ENCODE peak calls at places on chromosomes 3 and 15, in nine cellular contexts. One of them, this sample, is unnamed.

GRCh38 chr15:72156928-72157327 is 38.7 kb downstream of the SENP8 start:
- DNase-seq in body of pancreas: no peak
- DNase-seq in left ventricle myocardium inferior: no peak
- DNase-seq in colonic mucosa: no peak
- DNase-seq in CD4-positive, alpha-beta T cell: no peak
- DNase-seq in heart left ventricle: no peak
- DNase-seq in thoracic aorta: no peak
- DNase-seq in AG04450: no peak
- DNase-seq in sigmoid colon: no peak
- DNase-seq in this sample: no peak

GRCh38 chr15:68421798-68422402 is 10.1 kb downstream of the ITGA11 start:
- DNase-seq in left ventricle myocardium inferior: no peak
- DNase-seq in heart left ventricle: no peak
- DNase-seq in AG04450: no peak
- DNase-seq in sigmoid colon: no peak
- DNase-seq in body of pancreas: no peak
- DNase-seq in CD4-positive, alpha-beta T cell: no peak
- DNase-seq in thoracic aorta: no peak
- DNase-seq in colonic mucosa: no peak
- DNase-seq in this sample: no peak

GRCh38 chr3:23648965-23649328 is 156.8 kb upstream of the UBE2E1 start:
- DNase-seq in body of pancreas: peak; percentile 61
- DNase-seq in colonic mucosa: peak; percentile 70
- DNase-seq in left ventricle myocardium inferior: no peak
- DNase-seq in thoracic aorta: no peak
- DNase-seq in heart left ventricle: no peak
- DNase-seq in AG04450: no peak
- DNase-seq in CD4-positive, alpha-beta T cell: no peak
- DNase-seq in sigmoid colon: no peak
- DNase-seq in this sample: no peak

GRCh38 chr3:38229036-38229435 is 36.6 kb upstream of the SLC22A13 start:
- DNase-seq in colonic mucosa: no peak
- DNase-seq in body of pancreas: no peak
- DNase-seq in thoracic aorta: no peak
- DNase-seq in left ventricle myocardium inferior: no peak
- DNase-seq in heart left ventricle: no peak
- DNase-seq in sigmoid colon: no peak
- DNase-seq in CD4-positive, alpha-beta T cell: no peak
- DNase-seq in AG04450: no peak
- DNase-seq in this sample: no peak

GRCh38 chr3:71254658-71255057 is 328.9 kb downstream of the FOXP1 start:
- DNase-seq in left ventricle myocardium inferior: no peak
- DNase-seq in AG04450: no peak
- DNase-seq in sigmoid colon: no peak
- DNase-seq in heart left ventricle: no peak
- DNase-seq in CD4-positive, alpha-beta T cell: no peak
- DNase-seq in colonic mucosa: peak; percentile 54
- DNase-seq in thoracic aorta: no peak
- DNase-seq in body of pancreas: peak; percentile 31
- DNase-seq in this sample: no peak

GRCh38 chr3:172099495-172099808 is 60.1 kb downstream of the FNDC3B start:
- DNase-seq in left ventricle myocardium inferior: no peak
- DNase-seq in AG04450: no peak
- DNase-seq in heart left ventricle: no peak
- DNase-seq in CD4-positive, alpha-beta T cell: no peak
- DNase-seq in thoracic aorta: no peak
- DNase-seq in colonic mucosa: no peak
- DNase-seq in sigmoid colon: no peak
- DNase-seq in body of pancreas: no peak
- DNase-seq in this sample: no peak

GRCh38 chr3:84904819-84905555 is 53.8 kb upstream of the CADM2 start:
- DNase-seq in CD4-positive, alpha-beta T cell: no peak
- DNase-seq in heart left ventricle: no peak
- DNase-seq in AG04450: no peak
- DNase-seq in colonic mucosa: no peak
- DNase-seq in sigmoid colon: no peak
- DNase-seq in body of pancreas: no peak
- DNase-seq in left ventricle myocardium inferior: no peak
- DNase-seq in thoracic aorta: no peak
- DNase-seq in this sample: no peak

GRCh38 chr3:45677841-45678240 is 11.4 kb upstream of the SACM1L start:
- DNase-seq in thoracic aorta: no peak
- DNase-seq in colonic mucosa: no peak
- DNase-seq in AG04450: no peak
- DNase-seq in sigmoid colon: no peak
- DNase-seq in CD4-positive, alpha-beta T cell: no peak
- DNase-seq in left ventricle myocardium inferior: no peak
- DNase-seq in body of pancreas: no peak
- DNase-seq in heart left ventricle: no peak
- DNase-seq in this sample: no peak

GRCh38 chr3:120420360-120420759 is 30.4 kb downstream of the FSTL1 start:
- DNase-seq in body of pancreas: no peak
- DNase-seq in sigmoid colon: no peak
- DNase-seq in heart left ventricle: no peak
- DNase-seq in thoracic aorta: no peak
- DNase-seq in colonic mucosa: no peak
- DNase-seq in left ventricle myocardium inferior: no peak
- DNase-seq in AG04450: no peak
- DNase-seq in CD4-positive, alpha-beta T cell: no peak
- DNase-seq in this sample: no peak

GRCh38 chr3:40613306-40613705 is 88.5 kb downstream of the ZNF621 start:
- DNase-seq in left ventricle myocardium inferior: no peak
- DNase-seq in heart left ventricle: no peak
- DNase-seq in thoracic aorta: no peak
- DNase-seq in CD4-positive, alpha-beta T cell: no peak
- DNase-seq in body of pancreas: no peak
- DNase-seq in AG04450: no peak
- DNase-seq in colonic mucosa: no peak
- DNase-seq in sigmoid colon: no peak
- DNase-seq in this sample: no peak

GRCh38 chr15:101641894-101642293 is 10.3 kb downstream of the TM2D3 start:
- DNase-seq in thoracic aorta: no peak
- DNase-seq in colonic mucosa: no peak
- DNase-seq in heart left ventricle: no peak
- DNase-seq in body of pancreas: no peak
- DNase-seq in CD4-positive, alpha-beta T cell: no peak
- DNase-seq in left ventricle myocardium inferior: no peak
- DNase-seq in AG04450: no peak
- DNase-seq in sigmoid colon: no peak
- DNase-seq in this sample: peak; percentile 14

GRCh38 chr15:58505581-58505980 is 73.8 kb downstream of the LIPC start:
- DNase-seq in heart left ventricle: no peak
- DNase-seq in body of pancreas: no peak
- DNase-seq in thoracic aorta: no peak
- DNase-seq in CD4-positive, alpha-beta T cell: no peak
- DNase-seq in AG04450: no peak
- DNase-seq in left ventricle myocardium inferior: no peak
- DNase-seq in sigmoid colon: no peak
- DNase-seq in colonic mucosa: no peak
- DNase-seq in this sample: no peak

GRCh38 chr3:18124501-18124900 is 300.6 kb downstream of the SATB1 start:
- DNase-seq in left ventricle myocardium inferior: no peak
- DNase-seq in thoracic aorta: no peak
- DNase-seq in CD4-positive, alpha-beta T cell: no peak
- DNase-seq in heart left ventricle: no peak
- DNase-seq in body of pancreas: no peak
- DNase-seq in sigmoid colon: no peak
- DNase-seq in AG04450: peak; percentile 4
- DNase-seq in colonic mucosa: no peak
- DNase-seq in this sample: no peak

GRCh38 chr3:69204315-69204957 is 82.0 kb upstream of the LMOD3 start:
- DNase-seq in sigmoid colon: no peak
- DNase-seq in AG04450: no peak
- DNase-seq in left ventricle myocardium inferior: no peak
- DNase-seq in thoracic aorta: no peak
- DNase-seq in colonic mucosa: no peak
- DNase-seq in body of pancreas: no peak
- DNase-seq in CD4-positive, alpha-beta T cell: no peak
- DNase-seq in heart left ventricle: no peak
- DNase-seq in this sample: no peak

GRCh38 chr3:10619989-10620832 is 114.8 kb upstream of the ATP2B2 start:
- DNase-seq in AG04450: no peak
- DNase-seq in sigmoid colon: no peak
- DNase-seq in colonic mucosa: no peak
- DNase-seq in body of pancreas: no peak
- DNase-seq in CD4-positive, alpha-beta T cell: no peak
- DNase-seq in thoracic aorta: no peak
- DNase-seq in left ventricle myocardium inferior: no peak
- DNase-seq in heart left ventricle: no peak
- DNase-seq in this sample: no peak

GRCh38 chr15:68380456-68380855 is 51.5 kb downstream of the ITGA11 start:
- DNase-seq in CD4-positive, alpha-beta T cell: no peak
- DNase-seq in body of pancreas: no peak
- DNase-seq in colonic mucosa: no peak
- DNase-seq in AG04450: no peak
- DNase-seq in thoracic aorta: no peak
- DNase-seq in heart left ventricle: no peak
- DNase-seq in sigmoid colon: peak; percentile 36
- DNase-seq in left ventricle myocardium inferior: no peak
- DNase-seq in this sample: no peak

GRCh38 chr3:72383230-72383629 is 465.0 kb downstream of the SHQ1 start:
- DNase-seq in thoracic aorta: no peak
- DNase-seq in body of pancreas: no peak
- DNase-seq in colonic mucosa: no peak
- DNase-seq in heart left ventricle: no peak
- DNase-seq in AG04450: no peak
- DNase-seq in sigmoid colon: no peak
- DNase-seq in left ventricle myocardium inferior: no peak
- DNase-seq in CD4-positive, alpha-beta T cell: no peak
- DNase-seq in this sample: no peak

GRCh38 chr15:57367556-57367955 is 8.7 kb upstream of the CGNL1 start:
- DNase-seq in left ventricle myocardium inferior: no peak
- DNase-seq in AG04450: no peak
- DNase-seq in heart left ventricle: no peak
- DNase-seq in colonic mucosa: no peak
- DNase-seq in thoracic aorta: no peak
- DNase-seq in CD4-positive, alpha-beta T cell: no peak
- DNase-seq in body of pancreas: peak; percentile 37
- DNase-seq in sigmoid colon: no peak
- DNase-seq in this sample: no peak

GRCh38 chr3:58333206-58334012 is 717 bp downstream of the PXK start:
- DNase-seq in body of pancreas: peak; percentile 26
- DNase-seq in colonic mucosa: peak; percentile 43
- DNase-seq in CD4-positive, alpha-beta T cell: peak; percentile 6
- DNase-seq in AG04450: no peak
- DNase-seq in sigmoid colon: peak; percentile 72
- DNase-seq in heart left ventricle: peak; percentile 72
- DNase-seq in thoracic aorta: no peak
- DNase-seq in left ventricle myocardium inferior: no peak
- DNase-seq in this sample: peak; percentile 49

GRCh38 chr3:97970929-97971460 is 1.2 kb downstream of the RIOX2 start:
- DNase-seq in heart left ventricle: no peak
- DNase-seq in left ventricle myocardium inferior: no peak
- DNase-seq in CD4-positive, alpha-beta T cell: no peak
- DNase-seq in thoracic aorta: no peak
- DNase-seq in body of pancreas: no peak
- DNase-seq in colonic mucosa: no peak
- DNase-seq in sigmoid colon: no peak
- DNase-seq in AG04450: no peak
- DNase-seq in this sample: no peak

GRCh38 chr3:192851821-192852352 is 65.8 kb downstream of the MB21D2 start:
- DNase-seq in sigmoid colon: peak; percentile 78
- DNase-seq in colonic mucosa: peak; percentile 85
- DNase-seq in thoracic aorta: peak; percentile 28
- DNase-seq in heart left ventricle: no peak
- DNase-seq in AG04450: no peak
- DNase-seq in left ventricle myocardium inferior: no peak
- DNase-seq in body of pancreas: peak; percentile 90
- DNase-seq in CD4-positive, alpha-beta T cell: no peak
- DNase-seq in this sample: no peak

GRCh38 chr15:72382146-72382545 is 6.3 kb upstream of the HEXA start:
- DNase-seq in heart left ventricle: no peak
- DNase-seq in AG04450: no peak
- DNase-seq in colonic mucosa: no peak
- DNase-seq in left ventricle myocardium inferior: no peak
- DNase-seq in body of pancreas: no peak
- DNase-seq in sigmoid colon: no peak
- DNase-seq in thoracic aorta: no peak
- DNase-seq in CD4-positive, alpha-beta T cell: no peak
- DNase-seq in this sample: no peak

DNA sequence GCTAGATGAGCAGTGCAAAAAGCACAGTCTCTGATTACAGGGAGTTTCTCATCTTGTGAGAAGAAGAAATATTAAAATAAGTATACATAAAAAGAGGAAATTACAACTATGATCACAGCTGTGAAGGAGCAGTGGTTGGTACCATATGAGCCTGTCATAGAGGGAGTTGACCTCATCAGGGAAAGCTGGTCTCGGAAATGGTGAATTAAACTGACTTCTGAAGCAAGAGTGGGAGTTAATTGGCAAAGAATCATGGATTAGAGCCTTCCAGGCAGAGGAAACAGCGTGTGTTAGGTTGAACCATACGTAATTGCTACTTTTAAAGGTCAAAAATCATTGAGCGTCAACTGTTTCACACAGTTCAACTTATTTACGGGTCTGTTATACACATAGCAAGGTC is 539.1 kb downstream of the EDEM1 start:
- DNase-seq in left ventricle myocardium inferior: no peak
- DNase-seq in thoracic aorta: no peak
- DNase-seq in body of pancreas: no peak
- DNase-seq in CD4-positive, alpha-beta T cell: no peak
- DNase-seq in AG04450: no peak
- DNase-seq in colonic mucosa: no peak
- DNase-seq in heart left ventricle: no peak
- DNase-seq in sigmoid colon: no peak
- DNase-seq in this sample: no peak
- H3K27me3 ChIP-seq in left ventricle myocardium inferior: no peaks in the 10 kb centered on the region
- H3K27me3 ChIP-seq in thoracic aorta: no peaks in the 10 kb centered on the region
- H3K27me3 ChIP-seq in body of pancreas: no peaks in the 10 kb centered on the region
- H3K27me3 ChIP-seq in CD4-positive, alpha-beta T cell: no peaks in the 10 kb centered on the region
- H3K27me3 ChIP-seq in AG04450: no peaks in the 10 kb centered on the region
- H3K27me3 ChIP-seq in colonic mucosa: no peaks in the 10 kb centered on the region
- H3K27me3 ChIP-seq in heart left ventricle: no peaks in the 10 kb centered on the region
- H3K27me3 ChIP-seq in sigmoid colon: no peaks in the 10 kb centered on the region
- H3K27me3 ChIP-seq in this sample: peaks cover 6% of the 10 kb centered on the region

GRCh38 chr3:138263104-138263503 is 66.5 kb downstream of the NME9 start:
- DNase-seq in left ventricle myocardium inferior: no peak
- DNase-seq in heart left ventricle: no peak
- DNase-seq in AG04450: no peak
- DNase-seq in body of pancreas: no peak
- DNase-seq in thoracic aorta: no peak
- DNase-seq in colonic mucosa: no peak
- DNase-seq in CD4-positive, alpha-beta T cell: no peak
- DNase-seq in sigmoid colon: no peak
- DNase-seq in this sample: no peak
- TF ChIP-seq CTCF in left ventricle myocardium inferior: peak; percentile 21
- TF ChIP-seq CTCF in heart left ventricle: no peak
- TF ChIP-seq CTCF in AG04450: no peak
- TF ChIP-seq CTCF in body of pancreas: no peak
- TF ChIP-seq CTCF in thoracic aorta: no peak
- TF ChIP-seq CTCF in colonic mucosa: no peak
- TF ChIP-seq CTCF in CD4-positive, alpha-beta T cell: no peak
- TF ChIP-seq CTCF in sigmoid colon: no peak
- TF ChIP-seq CTCF in this sample: no peak

GRCh38 chr15:56128081-56128480 is 115.6 kb downstream of the RFX7 start:
- DNase-seq in body of pancreas: no peak
- DNase-seq in left ventricle myocardium inferior: no peak
- DNase-seq in heart left ventricle: no peak
- DNase-seq in colonic mucosa: no peak
- DNase-seq in CD4-positive, alpha-beta T cell: no peak
- DNase-seq in sigmoid colon: no peak
- DNase-seq in AG04450: no peak
- DNase-seq in thoracic aorta: no peak
- DNase-seq in this sample: no peak
- H3K9me3 ChIP-seq in body of pancreas: no peaks in the 10 kb centered on the region
- H3K9me3 ChIP-seq in left ventricle myocardium inferior: peaks cover 50% of the 10 kb centered on the region
- H3K9me3 ChIP-seq in heart left ventricle: no peaks in the 10 kb centered on the region
- H3K9me3 ChIP-seq in colonic mucosa: no peaks in the 10 kb centered on the region
- H3K9me3 ChIP-seq in CD4-positive, alpha-beta T cell: peaks cover 14% of the 10 kb centered on the region
- H3K9me3 ChIP-seq in sigmoid colon: no peaks in the 10 kb centered on the region
- H3K9me3 ChIP-seq in AG04450: peaks cover 4% of the 10 kb centered on the region
- H3K9me3 ChIP-seq in thoracic aorta: peaks cover 15% of the 10 kb centered on the region
- H3K9me3 ChIP-seq in this sample: peaks cover 30% of the 10 kb centered on the region

GRCh38 chr15:74276560-74276959 is 40.4 kb downstream of the CCDC33 start:
- DNase-seq in left ventricle myocardium inferior: no peak
- DNase-seq in heart left ventricle: peak; percentile 20
- DNase-seq in colonic mucosa: no peak
- DNase-seq in CD4-positive, alpha-beta T cell: no peak
- DNase-seq in sigmoid colon: no peak
- DNase-seq in thoracic aorta: no peak
- DNase-seq in AG04450: no peak
- DNase-seq in body of pancreas: no peak
- DNase-seq in this sample: no peak
- H3K27me3 ChIP-seq in left ventricle myocardium inferior: peaks cover 68% of the 10 kb centered on the region
- H3K27me3 ChIP-seq in heart left ventricle: no peaks in the 10 kb centered on the region
- H3K27me3 ChIP-seq in colonic mucosa: no peaks in the 10 kb centered on the region
- H3K27me3 ChIP-seq in CD4-positive, alpha-beta T cell: no peaks in the 10 kb centered on the region
- H3K27me3 ChIP-seq in sigmoid colon: no peaks in the 10 kb centered on the region
- H3K27me3 ChIP-seq in thoracic aorta: no peaks in the 10 kb centered on the region
- H3K27me3 ChIP-seq in AG04450: peaks cover 35% of the 10 kb centered on the region
- H3K27me3 ChIP-seq in body of pancreas: no peaks in the 10 kb centered on the region
- H3K27me3 ChIP-seq in this sample: no peaks in the 10 kb centered on the region

This sample was measured in DND-41.